ENCODE peak calls at places on chromosomes 6 and 20, in seven cellular contexts. G is adrenal gland, I is endothelial cell, P is HFF-Myc, M is GM12878, N is breast epithelium, A is Peyer's patch. O is an unnamed sample.

GRCh38 chr6:86723729-86724128 is 213.6 kb upstream of the HTR1E start:
- DNase-seq in G (no peak), I (no peak), P (no peak), M (no peak), N (no peak), A (no peak), O (no peak)

GRCh38 chr20:37189617-37190016 is 10.3 kb upstream of the MROH8 start:
- DNase-seq in G (no peak), I (no peak), P (no peak), M (peak), N (no peak), A (no peak), O (no peak)

GRCh38 chr6:41013473-41014153 is 25.4 kb downstream of the UNC5CL start:
- DNase-seq in G (no peak), I (no peak), P (no peak), M (no peak), N (no peak), A (no peak), O (no peak)

GRCh38 chr6:24865161-24865560 is 66.4 kb upstream of the ARMH2 start:
- DNase-seq in G (no peak), I (no peak), P (no peak), M (no peak), N (no peak), A (no peak), O (no peak)

GRCh38 chr20:56433880-56434255 is 21.8 kb downstream of the CASS4 start:
- DNase-seq in G (peak), I (no peak), P (peak), M (no peak), N (no peak), A (no peak), O (no peak)

GRCh38 chr6:111418971-111419693 is 63.9 kb downstream of the REV3L start:
- DNase-seq in G (no peak), I (no peak), P (no peak), M (no peak), N (no peak), A (no peak), O (no peak)

GRCh38 chr6:136149311-136149710 is 100.8 kb downstream of the MTFR2 start:
- DNase-seq in G (no peak), I (no peak), P (no peak), M (no peak), N (no peak), A (no peak), O (no peak)

GRCh38 chr6:15481414-15481813 is 181.4 kb downstream of the DTNBP1 start:
- DNase-seq in G (no peak), I (no peak), P (no peak), M (no peak), N (no peak), A (no peak), O (no peak)

GRCh38 chr6:148251891-148252290 is 90.7 kb upstream of the SASH1 start:
- DNase-seq in G (no peak), I (no peak), P (no peak), M (no peak), N (no peak), A (no peak), O (no peak)

GRCh38 chr6:29563435-29563834 is 3.9 kb upstream of the UBD start:
- DNase-seq in G (no peak), I (no peak), P (no peak), M (no peak), N (no peak), A (no peak), O (no peak)

GRCh38 chr6:4603291-4603690 is 172.9 kb upstream of the CDYL start:
- DNase-seq in G (peak), I (no peak), P (no peak), M (no peak), N (no peak), A (peak), O (no peak)

GRCh38 chr6:27667651-27668441 is 194.9 kb upstream of the ZNF184 start:
- DNase-seq in G (no peak), I (no peak), P (no peak), M (no peak), N (no peak), A (no peak), O (no peak)

GRCh38 chr6:155586036-155586557 is 130.5 kb upstream of the NOX3 start:
- DNase-seq in G (no peak), I (no peak), P (no peak), M (no peak), N (no peak), A (no peak), O (no peak)

GRCh38 chr20:577167-577791 is 32.8 kb downstream of the TCF15 start:
- DNase-seq in G (no peak), I (no peak), P (peak), M (no peak), N (no peak), A (peak), O (no peak)

GRCh38 chr20:3032624-3033023 is 10.8 kb upstream of the GNRH2 start:
- DNase-seq in G (no peak), I (no peak), P (no peak), M (no peak), N (no peak), A (no peak), O (no peak)

GRCh38 chr6:134004714-134005113 is 47.7 kb downstream of the SLC2A12 start:
- DNase-seq in G (no peak), I (no peak), P (no peak), M (no peak), N (no peak), A (no peak), O (no peak)

GRCh38 chr6:30735668-30736314 is 6.7 kb downstream of the FLOT1 start:
- DNase-seq in G (no peak), I (no peak), P (no peak), M (peak), N (no peak), A (no peak), O (no peak)

GRCh38 chr6:13273931-13274706 is 54.2 kb downstream of the TBC1D7 start:
- DNase-seq in G (peak), I (no peak), P (no peak), M (peak), N (no peak), A (peak), O (no peak)

GRCh38 chr6:138514860-138515540 is 15.7 kb upstream of the NHSL1 start:
- DNase-seq in G (no peak), I (no peak), P (no peak), M (no peak), N (no peak), A (no peak), O (no peak)

GRCh38 chr20:38836991-38837390 is 31.5 kb downstream of the PPP1R16B start:
- DNase-seq in G (no peak), I (no peak), P (no peak), M (no peak), N (no peak), A (no peak), O (no peak)

GRCh38 chr6:52503344-52503747 is 73.5 kb downstream of the TRAM2 start:
- DNase-seq in G (no peak), I (peak), P (no peak), M (no peak), N (no peak), A (no peak), O (no peak)

GRCh38 chr6:52512199-52512598 is 64.7 kb downstream of the TRAM2 start:
- DNase-seq in G (peak), I (no peak), P (no peak), M (no peak), N (no peak), A (no peak), O (no peak)

GRCh38 chr20:1897965-1898464 is 2.8 kb downstream of the SIRPA start:
- DNase-seq in G (peak), I (no peak), P (no peak), M (peak), N (no peak), A (peak), O (no peak)

GRCh38 chr6:36610576-36611336 is 16.6 kb downstream of the SRSF3 start:
- DNase-seq in G (no peak), I (no peak), P (no peak), M (no peak), N (no peak), A (peak), O (no peak)

GRCh38 chr6:225121-225721 is 67.1 kb upstream of the DUSP22 start:
- DNase-seq in G (no peak), I (peak), P (no peak), M (peak), N (no peak), A (peak), O (no peak)

GRCh38 chr6:101740631-101741030 is 347.1 kb downstream of the GRIK2 start:
- DNase-seq in G (no peak), I (no peak), P (no peak), M (no peak), N (no peak), A (no peak), O (no peak)

GRCh38 chr20:21808863-21809664 is 103.6 kb downstream of the PAX1 start:
- DNase-seq in G (peak), I (peak), P (no peak), M (no peak), N (peak), A (peak), O (no peak)

DNA sequence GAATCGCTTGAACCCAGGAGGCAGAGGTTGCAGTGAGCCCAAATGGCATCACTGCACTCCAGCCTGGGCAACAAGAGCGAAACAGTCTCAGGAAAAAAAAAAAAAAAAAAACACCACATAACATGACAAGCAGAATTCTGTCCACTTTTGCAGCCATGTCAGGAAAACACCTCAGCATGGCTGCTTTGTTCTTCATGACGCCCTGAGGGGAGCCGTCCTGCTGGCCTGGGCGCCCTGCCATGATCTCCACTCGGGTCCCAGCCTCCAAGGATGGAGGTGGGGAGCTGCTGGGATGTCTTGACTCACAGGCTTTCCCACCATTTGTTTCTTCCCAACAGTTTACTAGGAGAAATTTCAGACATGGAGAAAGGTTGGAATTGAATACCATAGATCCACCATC is 42.2 kb downstream of the SNX9 start:
- DNase-seq in G (no peak), I (no peak), P (no peak), M (no peak), N (no peak), A (no peak), O (no peak)
- TF ChIP-seq CTCF in G (no peak), I (no peak), P (no peak), M (no peak), N (no peak), A (no peak), O (no peak)

DNA sequence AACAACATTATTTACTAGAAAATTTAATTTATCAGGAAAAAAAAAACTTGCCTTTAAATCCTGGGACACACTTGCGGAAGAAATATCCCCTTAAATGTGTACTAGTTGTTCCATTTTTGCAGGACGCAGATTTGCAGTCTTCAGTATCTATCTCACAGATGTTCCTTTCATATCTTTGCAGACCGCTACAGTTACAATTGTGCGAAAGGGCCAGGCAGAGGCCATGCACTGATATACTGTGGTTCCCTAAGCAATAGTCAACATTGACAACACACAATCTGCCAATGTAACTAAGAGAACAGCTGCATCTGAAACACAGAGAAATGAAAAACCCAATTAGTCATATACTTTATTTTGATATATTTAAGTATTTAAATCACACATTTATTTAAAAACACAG is 411.2 kb downstream of the EYS start:
- DNase-seq in G (no peak), I (no peak), P (no peak), M (no peak), N (no peak), A (no peak), O (no peak)
- TF ChIP-seq CTCF in G (no peak), I (no peak), P (no peak), M (no peak), N (no peak), A (no peak), O (no peak)

DNA sequence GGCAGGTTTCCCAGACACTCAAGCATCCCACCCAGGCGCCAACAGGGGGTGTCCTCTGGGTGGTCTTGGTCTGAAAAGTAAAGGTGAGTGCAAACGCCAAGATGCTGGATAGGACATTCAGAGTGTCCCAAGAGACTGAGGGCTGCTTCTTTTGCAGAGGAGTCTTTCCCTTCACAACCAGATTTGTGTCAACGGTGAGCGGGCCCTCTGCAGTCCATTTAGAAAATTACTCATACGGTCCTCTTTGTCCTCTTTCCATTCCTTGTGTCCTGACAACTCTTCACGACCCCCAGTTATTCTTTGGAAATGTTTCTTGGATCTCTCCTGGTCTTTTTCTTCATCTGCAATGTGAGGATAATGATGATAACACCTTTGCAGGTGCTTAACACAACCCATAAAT is 257.8 kb downstream of the CDC5L start:
- DNase-seq in G (no peak), I (no peak), P (no peak), M (no peak), N (no peak), A (no peak), O (no peak)
- TF ChIP-seq CTCF in G (peak), I (no peak), P (no peak), M (peak), N (no peak), A (no peak), O (no peak)

GRCh38 chr20:46438156-46438750 is 31.8 kb upstream of the ELMO2 start:
- DNase-seq in G (peak), I (peak), P (peak), M (no peak), N (no peak), A (no peak), O (peak)
- TF ChIP-seq CTCF in G (peak), I (no peak), P (peak), M (peak), N (no peak), A (no peak), O (peak)

DNA sequence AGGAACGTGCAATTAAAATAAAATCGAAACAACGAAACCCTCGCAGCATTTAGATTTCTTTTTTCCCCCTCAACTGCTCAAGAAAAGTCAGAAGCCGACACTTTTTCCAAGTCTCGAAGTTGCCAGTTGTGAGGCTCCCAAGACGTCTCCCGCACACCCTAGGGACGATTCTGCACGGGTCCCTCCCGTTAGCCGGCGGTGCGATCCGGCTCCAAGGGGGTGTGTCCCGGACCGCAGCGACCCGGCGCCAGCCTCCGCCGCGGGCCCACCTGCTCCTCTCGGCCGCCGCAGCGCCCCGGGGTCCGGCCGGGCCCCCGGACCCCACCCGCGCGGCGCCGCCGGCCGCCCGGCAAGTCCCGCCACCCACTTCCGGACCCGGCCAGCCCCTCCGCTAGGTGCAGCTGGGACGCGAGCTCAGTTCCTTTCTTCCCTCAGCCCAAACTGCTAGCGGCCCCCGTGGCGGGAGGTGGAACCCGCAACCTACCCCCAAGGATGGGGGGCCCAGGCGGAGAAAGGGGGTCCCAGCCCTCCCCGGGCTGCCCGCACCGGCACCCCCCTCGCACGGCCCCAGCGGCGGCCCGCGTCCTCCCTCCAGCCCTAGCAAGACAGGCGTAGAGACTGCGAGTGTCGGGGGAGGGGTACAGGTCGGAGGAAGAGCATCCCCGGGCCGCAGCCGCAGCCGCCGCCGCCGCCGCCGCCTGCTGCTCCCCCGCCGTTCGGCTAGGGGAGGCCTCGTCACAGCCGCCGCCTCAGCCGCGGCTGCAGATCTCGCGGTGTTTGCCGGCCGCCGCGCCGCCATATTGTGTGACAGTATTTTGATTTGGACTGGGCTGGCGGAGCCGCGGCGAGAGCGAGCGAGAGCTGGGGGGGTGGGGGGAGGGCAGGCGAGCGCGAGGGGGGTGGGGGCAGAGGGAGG is 514 bp upstream of the TAB2 start:
- DNase-seq in G (peak), I (peak), P (peak), M (peak), N (peak), A (peak), O (no peak)
- TF ChIP-seq CTCF in G (no peak), I (no peak), P (no peak), M (peak), N (no peak), A (no peak), O (no peak)

GRCh38 chr20:19886666-19887288 is 128.7 kb downstream of the RIN2 start:
- DNase-seq in G (no peak), I (no peak), P (no peak), M (no peak), N (no peak), A (peak), O (no peak)
- TF ChIP-seq CTCF in G (peak), I (no peak), P (no peak), M (no peak), N (no peak), A (no peak), O (no peak)

GRCh38 chr20:36135821-36136220 is 18.7 kb upstream of the EPB41L1 start:
- DNase-seq in G (no peak), I (no peak), P (no peak), M (no peak), N (no peak), A (no peak), O (no peak)

GRCh38 chr20:36145877-36146707 is 8.4 kb upstream of the EPB41L1 start:
- DNase-seq in G (peak), I (no peak), P (no peak), M (no peak), N (no peak), A (no peak), O (no peak)

GRCh38 chr20:36144336-36144735 is 10.2 kb upstream of the EPB41L1 start:
- DNase-seq in G (no peak), I (no peak), P (no peak), M (no peak), N (no peak), A (no peak), O (no peak)

DNA sequence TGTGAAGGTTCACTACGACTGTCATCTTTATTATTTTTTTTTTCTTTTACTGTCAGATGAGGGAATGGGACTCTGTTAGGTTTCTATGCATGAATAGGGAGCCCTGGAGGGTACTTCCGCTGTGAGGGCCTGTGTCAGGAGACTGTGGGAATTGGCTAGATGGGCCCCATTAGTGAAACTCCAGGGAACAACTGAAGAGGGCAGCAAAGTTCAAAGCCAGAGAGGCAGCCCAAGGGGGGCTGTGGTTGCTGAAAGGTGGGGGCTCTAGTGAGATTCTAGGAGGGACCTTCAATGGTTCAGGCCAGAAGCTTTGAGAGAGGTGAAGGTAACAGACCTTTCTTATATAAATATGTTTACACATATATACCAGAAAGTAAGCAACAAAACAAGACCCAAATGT is 13.2 kb upstream of the EPB41L1 start:
- DNase-seq in G (no peak), I (no peak), P (no peak), M (no peak), N (no peak), A (no peak), O (no peak)
- TF ChIP-seq CTCF in G (no peak), I (no peak), P (no peak), M (no peak), N (no peak), A (no peak), O (no peak)